ENCODE peak calls at places on chromosomes 7 and 10, in six cellular contexts. One of them, this sample, is unnamed. For H3K36me3, the result is how much of the 10 kb centered on the place peaks cover.

GRCh38 chr10:84665883-84666463 is 337.6 kb downstream of the CCSER2 start:
- DNase-seq in mesenchymal stem cell: no peak
- DNase-seq in H1: peak
- DNase-seq in neuronal stem cell: no peak
- DNase-seq in mesendoderm: peak
- DNase-seq in trophoblast cell: peak
- DNase-seq in this sample: no peak

GRCh38 chr7:155230169-155230593 is 67.5 kb upstream of the INSIG1 start:
- DNase-seq in mesenchymal stem cell: peak
- DNase-seq in H1: no peak
- DNase-seq in neuronal stem cell: peak
- DNase-seq in mesendoderm: peak
- DNase-seq in trophoblast cell: peak
- DNase-seq in this sample: peak

GRCh38 chr10:91514025-91514424 is 103.9 kb downstream of the HECTD2 start:
- DNase-seq in mesenchymal stem cell: peak
- DNase-seq in H1: no peak
- DNase-seq in neuronal stem cell: no peak
- DNase-seq in mesendoderm: no peak
- DNase-seq in trophoblast cell: no peak
- DNase-seq in this sample: peak

GRCh38 chr10:43942096-43942885 is 293.6 kb upstream of the ZNF32 start:
- DNase-seq in mesenchymal stem cell: no peak
- DNase-seq in H1: peak
- DNase-seq in neuronal stem cell: no peak
- DNase-seq in mesendoderm: no peak
- DNase-seq in trophoblast cell: no peak
- DNase-seq in this sample: no peak

GRCh38 chr10:78359641-78360091 is 326.0 kb downstream of the RPS24 start:
- DNase-seq in mesenchymal stem cell: peak
- DNase-seq in H1: no peak
- DNase-seq in neuronal stem cell: no peak
- DNase-seq in mesendoderm: peak
- DNase-seq in trophoblast cell: no peak
- DNase-seq in this sample: no peak

GRCh38 chr10:113880236-113880635 is 25.8 kb downstream of the NHLRC2 start:
- DNase-seq in mesenchymal stem cell: no peak
- DNase-seq in H1: no peak
- DNase-seq in neuronal stem cell: no peak
- DNase-seq in mesendoderm: no peak
- DNase-seq in trophoblast cell: no peak
- DNase-seq in this sample: peak

GRCh38 chr10:120318862-120319261 is 138.2 kb upstream of the PLPP4 start:
- DNase-seq in mesenchymal stem cell: no peak
- DNase-seq in H1: no peak
- DNase-seq in neuronal stem cell: no peak
- DNase-seq in mesendoderm: no peak
- DNase-seq in trophoblast cell: peak
- DNase-seq in this sample: no peak

GRCh38 chr10:15864419-15864818 is 4.1 kb upstream of the MINDY3 start:
- DNase-seq in mesenchymal stem cell: no peak
- DNase-seq in H1: no peak
- DNase-seq in neuronal stem cell: no peak
- DNase-seq in mesendoderm: no peak
- DNase-seq in trophoblast cell: no peak
- DNase-seq in this sample: no peak

GRCh38 chr10:77837248-77837924 is 89.2 kb downstream of the DLG5 start:
- DNase-seq in mesenchymal stem cell: peak
- DNase-seq in H1: peak
- DNase-seq in neuronal stem cell: peak
- DNase-seq in mesendoderm: peak
- DNase-seq in trophoblast cell: no peak
- DNase-seq in this sample: peak

GRCh38 chr10:88865281-88865876 is 13.7 kb upstream of the ANKRD22 start:
- DNase-seq in mesenchymal stem cell: peak
- DNase-seq in H1: no peak
- DNase-seq in neuronal stem cell: no peak
- DNase-seq in mesendoderm: no peak
- DNase-seq in trophoblast cell: no peak
- DNase-seq in this sample: no peak

GRCh38 chr7:123941391-123942180 is 16.5 kb downstream of the SPAM1 start:
- DNase-seq in mesenchymal stem cell: no peak
- DNase-seq in H1: no peak
- DNase-seq in neuronal stem cell: no peak
- DNase-seq in mesendoderm: peak
- DNase-seq in trophoblast cell: peak
- DNase-seq in this sample: no peak

GRCh38 chr10:89393898-89394297 is 1.5 kb downstream of the IFIT1 start:
- DNase-seq in mesenchymal stem cell: no peak
- DNase-seq in H1: no peak
- DNase-seq in neuronal stem cell: no peak
- DNase-seq in mesendoderm: no peak
- DNase-seq in trophoblast cell: no peak
- DNase-seq in this sample: no peak

GRCh38 chr10:100509241-100509640 is 10.4 kb downstream of the SEC31B start:
- DNase-seq in mesenchymal stem cell: no peak
- DNase-seq in H1: no peak
- DNase-seq in neuronal stem cell: no peak
- DNase-seq in mesendoderm: no peak
- DNase-seq in trophoblast cell: no peak
- DNase-seq in this sample: no peak

GRCh38 chr10:96043157-96043894 is at the start of gene CCNJ:
- DNase-seq in mesenchymal stem cell: peak
- DNase-seq in H1: peak
- DNase-seq in neuronal stem cell: peak
- DNase-seq in mesendoderm: peak
- DNase-seq in trophoblast cell: peak
- DNase-seq in this sample: peak
- H3K4ac ChIP-seq in mesenchymal stem cell: peak
- H3K4ac ChIP-seq in H1: peak
- H3K4ac ChIP-seq in neuronal stem cell: peak
- H3K4ac ChIP-seq in mesendoderm: peak
- H3K4ac ChIP-seq in trophoblast cell: peak
- H3K4ac ChIP-seq in this sample: peak

GRCh38 chr10:30313579-30314376 is 35.3 kb downstream of the MTPAP start:
- DNase-seq in mesenchymal stem cell: no peak
- DNase-seq in H1: no peak
- DNase-seq in neuronal stem cell: no peak
- DNase-seq in mesendoderm: no peak
- DNase-seq in trophoblast cell: peak
- DNase-seq in this sample: no peak
- H3K36me3 ChIP-seq in mesenchymal stem cell: half or more
- H3K36me3 ChIP-seq in H1: under half
- H3K36me3 ChIP-seq in neuronal stem cell: under half
- H3K36me3 ChIP-seq in mesendoderm: under half
- H3K36me3 ChIP-seq in trophoblast cell: under half
- H3K36me3 ChIP-seq in this sample: under half

GRCh38 chr10:62087341-62087740 is 181.3 kb downstream of the RTKN2 start:
- DNase-seq in mesenchymal stem cell: no peak
- DNase-seq in H1: no peak
- DNase-seq in neuronal stem cell: no peak
- DNase-seq in mesendoderm: no peak
- DNase-seq in trophoblast cell: no peak
- DNase-seq in this sample: no peak

GRCh38 chr10:62085821-62086220 is 182.8 kb downstream of the RTKN2 start:
- DNase-seq in mesenchymal stem cell: no peak
- DNase-seq in H1: no peak
- DNase-seq in neuronal stem cell: no peak
- DNase-seq in mesendoderm: no peak
- DNase-seq in trophoblast cell: no peak
- DNase-seq in this sample: no peak

GRCh38 chr10:62083868-62084267 is 182.4 kb downstream of the ARID5B start:
- DNase-seq in mesenchymal stem cell: peak
- DNase-seq in H1: no peak
- DNase-seq in neuronal stem cell: no peak
- DNase-seq in mesendoderm: no peak
- DNase-seq in trophoblast cell: no peak
- DNase-seq in this sample: peak

GRCh38 chr10:62084434-62084833 is 182.9 kb downstream of the ARID5B start:
- DNase-seq in mesenchymal stem cell: no peak
- DNase-seq in H1: no peak
- DNase-seq in neuronal stem cell: no peak
- DNase-seq in mesendoderm: no peak
- DNase-seq in trophoblast cell: no peak
- DNase-seq in this sample: no peak

DNA sequence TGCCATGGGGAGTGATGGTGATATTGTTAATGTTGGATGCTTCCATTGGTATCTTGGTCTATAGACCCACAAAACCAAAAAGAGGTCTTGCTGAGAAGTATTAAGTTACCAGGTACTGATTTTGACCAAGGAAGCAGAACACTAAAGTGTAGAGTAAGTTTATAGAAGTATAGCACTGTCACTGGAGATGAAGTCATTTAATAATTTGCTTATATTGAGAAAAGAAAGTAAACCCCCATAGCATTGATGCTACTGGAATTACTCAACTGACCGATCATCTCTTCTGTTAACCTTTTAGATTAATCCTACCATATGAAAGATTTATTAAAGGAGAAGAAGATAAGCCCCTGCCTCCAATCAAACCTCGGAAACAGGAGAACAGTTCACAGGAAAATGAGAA is 183.2 kb downstream of the RTKN2 start:
- DNase-seq in mesenchymal stem cell: no peak
- DNase-seq in H1: no peak
- DNase-seq in neuronal stem cell: no peak
- DNase-seq in mesendoderm: no peak
- DNase-seq in trophoblast cell: no peak
- DNase-seq in this sample: no peak
- H3K27ac ChIP-seq in mesenchymal stem cell: no peak
- H3K27ac ChIP-seq in H1: no peak
- H3K27ac ChIP-seq in neuronal stem cell: no peak
- H3K27ac ChIP-seq in mesendoderm: no peak
- H3K27ac ChIP-seq in trophoblast cell: no peak
- H3K27ac ChIP-seq in this sample: peak

DNA sequence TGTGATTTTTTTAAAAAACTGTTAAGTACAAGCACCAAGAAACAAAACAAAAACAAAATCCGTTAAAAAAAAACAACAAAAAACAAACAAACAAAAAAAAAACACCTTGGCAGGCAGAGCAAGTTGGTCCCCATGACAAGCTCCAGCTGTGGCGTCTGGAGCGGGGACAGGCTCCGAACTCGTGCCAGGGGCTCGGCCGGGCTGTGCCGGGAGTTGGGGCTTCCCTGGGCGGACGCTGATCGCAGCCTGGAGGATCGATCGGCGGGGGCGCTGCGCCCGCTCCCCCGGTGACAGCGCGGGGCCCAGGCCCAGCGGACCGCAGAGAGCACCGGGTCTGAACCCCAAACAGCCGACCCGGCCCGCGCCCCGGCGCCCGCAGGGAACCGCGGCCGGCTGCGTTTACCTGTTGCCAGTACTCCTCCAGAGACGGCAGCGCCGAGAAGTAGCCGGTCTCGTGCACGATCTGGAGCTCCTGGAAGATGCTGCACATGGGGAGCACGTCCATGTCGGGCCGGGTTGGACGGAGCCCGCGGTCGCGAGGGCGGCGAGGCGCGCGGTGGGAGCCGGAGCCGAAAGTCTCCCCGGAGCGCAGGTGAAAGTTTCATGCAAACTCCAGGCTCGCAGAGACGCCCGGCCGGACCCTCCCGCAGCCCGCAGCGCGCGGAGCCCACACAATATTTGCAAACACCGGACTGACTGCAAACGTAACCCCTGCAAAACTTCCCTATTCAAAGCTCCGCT is at the start of gene KLF6:
- DNase-seq in mesenchymal stem cell: no peak
- DNase-seq in H1: peak
- DNase-seq in neuronal stem cell: no peak
- DNase-seq in mesendoderm: peak
- DNase-seq in trophoblast cell: peak
- DNase-seq in this sample: peak
- H3K4ac ChIP-seq in mesenchymal stem cell: peak
- H3K4ac ChIP-seq in H1: peak
- H3K4ac ChIP-seq in neuronal stem cell: no peak
- H3K4ac ChIP-seq in mesendoderm: peak
- H3K4ac ChIP-seq in trophoblast cell: peak
- H3K4ac ChIP-seq in this sample: peak

GRCh38 chr10:32956365-32957197 is 1.4 kb downstream of the ITGB1 start:
- DNase-seq in mesenchymal stem cell: no peak
- DNase-seq in H1: no peak
- DNase-seq in neuronal stem cell: no peak
- DNase-seq in mesendoderm: no peak
- DNase-seq in trophoblast cell: no peak
- DNase-seq in this sample: no peak
- H3K36me3 ChIP-seq in mesenchymal stem cell: under half
- H3K36me3 ChIP-seq in H1: under half
- H3K36me3 ChIP-seq in neuronal stem cell: under half
- H3K36me3 ChIP-seq in mesendoderm: under half
- H3K36me3 ChIP-seq in trophoblast cell: under half
- H3K36me3 ChIP-seq in this sample: under half

GRCh38 chr10:116989439-116989838 is 15.5 kb downstream of the SHTN1 start:
- DNase-seq in mesenchymal stem cell: no peak
- DNase-seq in H1: no peak
- DNase-seq in neuronal stem cell: no peak
- DNase-seq in mesendoderm: no peak
- DNase-seq in trophoblast cell: no peak
- DNase-seq in this sample: no peak

GRCh38 chr10:116990276-116990800 is 14.6 kb downstream of the SHTN1 start:
- DNase-seq in mesenchymal stem cell: no peak
- DNase-seq in H1: no peak
- DNase-seq in neuronal stem cell: no peak
- DNase-seq in mesendoderm: no peak
- DNase-seq in trophoblast cell: peak
- DNase-seq in this sample: no peak

GRCh38 chr10:116992183-116992582 is 12.8 kb downstream of the SHTN1 start:
- DNase-seq in mesenchymal stem cell: no peak
- DNase-seq in H1: no peak
- DNase-seq in neuronal stem cell: no peak
- DNase-seq in mesendoderm: no peak
- DNase-seq in trophoblast cell: peak
- DNase-seq in this sample: no peak

GRCh38 chr10:116985611-116986010 is 19.4 kb downstream of the SHTN1 start:
- DNase-seq in mesenchymal stem cell: peak
- DNase-seq in H1: no peak
- DNase-seq in neuronal stem cell: no peak
- DNase-seq in mesendoderm: no peak
- DNase-seq in trophoblast cell: no peak
- DNase-seq in this sample: peak

DNA sequence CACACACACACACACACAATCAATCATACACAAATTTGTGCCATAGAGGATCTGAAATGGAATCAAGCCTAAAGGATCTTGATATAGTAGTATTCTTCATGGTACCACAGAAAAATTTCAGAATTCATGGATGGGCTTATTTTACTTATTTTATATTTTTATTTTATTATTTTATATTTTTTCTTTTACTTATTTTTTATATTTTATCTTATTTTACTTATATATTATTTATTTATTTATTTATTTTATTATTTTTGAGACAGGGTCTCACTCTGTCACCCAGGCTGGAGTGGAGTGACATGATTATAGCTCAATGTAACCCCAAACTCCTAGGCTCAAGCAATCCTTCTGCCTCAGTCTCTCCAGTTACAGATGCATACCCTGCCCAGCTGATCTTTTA is 16.7 kb downstream of the SHTN1 start:
- DNase-seq in mesenchymal stem cell: no peak
- DNase-seq in H1: no peak
- DNase-seq in neuronal stem cell: no peak
- DNase-seq in mesendoderm: no peak
- DNase-seq in trophoblast cell: no peak
- DNase-seq in this sample: no peak
- H3K27ac ChIP-seq in mesenchymal stem cell: no peak
- H3K27ac ChIP-seq in H1: no peak
- H3K27ac ChIP-seq in neuronal stem cell: no peak
- H3K27ac ChIP-seq in mesendoderm: no peak
- H3K27ac ChIP-seq in trophoblast cell: no peak
- H3K27ac ChIP-seq in this sample: no peak